ENCODE peak calls at places on chromosome 1, in six cellular contexts. E is uterus; Q is activated T-helper 1 cell treated with anti-CD3 and anti-CD28 coated beads, Interleukin-2, amount 50 U/mL, for 16 hours; L is NCI-H2081; P is dorsolateral prefrontal cortex; S is ELR. H is an unnamed sample.

GRCh38 chr1:179141592-179142244 is 59.8 kb downstream of the TOR3A start:
- DNase-seq in E (no peak), P (no peak), S (peak), L (no peak), Q (no peak), H (no peak)

GRCh38 chr1:192529031-192529755 is 46.4 kb upstream of the RGS1 start:
- DNase-seq in L (no peak), S (peak), E (no peak), P (no peak), Q (no peak), H (no peak)

GRCh38 chr1:226993676-226994356 is 53.7 kb downstream of the COQ8A start:
- DNase-seq in E (no peak), Q (no peak), L (no peak), P (no peak), S (no peak), H (no peak)

GRCh38 chr1:228865613-228866320 is 130.5 kb downstream of the RHOU start:
- DNase-seq in E (no peak), S (no peak), P (no peak), Q (no peak), L (no peak), H (no peak)

GRCh38 chr1:95534985-95535384 is 301.0 kb downstream of the RWDD3 start:
- DNase-seq in S (no peak), L (no peak), Q (no peak), E (no peak), P (no peak), H (no peak)

GRCh38 chr1:86913399-86913895 is 479 bp downstream of the SELENOF start:
- DNase-seq in L (no peak), E (no peak), Q (peak), S (peak), P (no peak), H (no peak)

GRCh38 chr1:72397786-72398185 is 115.4 kb upstream of the NEGR1 start:
- DNase-seq in Q (no peak), P (no peak), E (no peak), L (no peak), S (peak), H (no peak)

GRCh38 chr1:214928574-214928973 is 154.0 kb upstream of the KCNK2 start:
- DNase-seq in P (no peak), S (no peak), E (no peak), L (no peak), Q (no peak), H (no peak)

GRCh38 chr1:208270679-208271111 is 26.5 kb upstream of the PLXNA2 start:
- DNase-seq in Q (no peak), S (no peak), P (no peak), E (no peak), L (peak), H (no peak)

GRCh38 chr1:231091415-231091814 is 51.4 kb upstream of the FAM89A start:
- DNase-seq in E (no peak), P (no peak), L (no peak), Q (no peak), S (no peak), H (no peak)

GRCh38 chr1:44924835-44925464 is 61.4 kb downstream of the EIF2B3 start:
- DNase-seq in P (no peak), Q (no peak), E (no peak), S (peak), L (no peak), H (no peak)

GRCh38 chr1:50246869-50247268 is 138.1 kb downstream of the ELAVL4 start:
- DNase-seq in L (no peak), Q (no peak), S (no peak), E (no peak), P (no peak), H (no peak)

GRCh38 chr1:115796897-115797296 is 28.4 kb upstream of the CASQ2 start:
- DNase-seq in Q (no peak), L (peak), S (no peak), P (no peak), E (no peak), H (no peak)

GRCh38 chr1:86503477-86504129 is 34.9 kb downstream of the CLCA1 start:
- DNase-seq in Q (no peak), L (no peak), P (no peak), S (no peak), E (peak), H (peak)

GRCh38 chr1:225427249-225428065 is at the start of gene LBR:
- DNase-seq in E (no peak), L (peak), S (peak), Q (no peak), P (no peak), H (no peak)

GRCh38 chr1:37288900-37289299 is 185.5 kb upstream of the ZC3H12A start:
- DNase-seq in P (no peak), E (no peak), Q (no peak), S (no peak), L (no peak), H (no peak)